ENCODE peak calls at places on chromosomes 13 and 19, in nine cellular contexts. V, T, E, P, W, U, D, F and G are unnamed samples.

GRCh38 chr13:107817652-107818287 is 397.6 kb downstream of the LIG4 start:
- DNase-seq in V (no peak), T (no peak), E (no peak), P (no peak), W (no peak), U (no peak), D (no peak), F (no peak), G (no peak)

GRCh38 chr13:60226507-60226906 is 62.8 kb upstream of the DIAPH3 start:
- DNase-seq in V (peak), T (no peak), E (peak), P (no peak), W (no peak), U (peak), D (no peak), F (peak), G (no peak)

GRCh38 chr19:10587022-10587838 is at the start of gene AP1M2:
- DNase-seq in V (no peak), T (no peak), E (no peak), P (peak), W (no peak), U (peak), D (no peak), F (no peak), G (no peak)

GRCh38 chr19:6216236-6216995 is 63.4 kb downstream of the MLLT1 start:
- DNase-seq in V (no peak), T (no peak), E (no peak), P (no peak), W (no peak), U (no peak), D (no peak), F (no peak), G (no peak)

GRCh38 chr19:850221-850978 is 1.7 kb upstream of the ELANE start:
- DNase-seq in V (peak), T (peak), E (peak), P (peak), W (peak), U (peak), D (no peak), F (no peak), G (no peak)

GRCh38 chr19:47239610-47240296 is 8.8 kb upstream of the BBC3 start:
- DNase-seq in V (peak), T (no peak), E (peak), P (no peak), W (peak), U (peak), D (peak), F (peak), G (peak)

GRCh38 chr13:107373551-107373950 is 805.6 kb upstream of the ARGLU1 start:
- DNase-seq in V (no peak), T (no peak), E (peak), P (no peak), W (no peak), U (no peak), D (no peak), F (no peak), G (no peak)

GRCh38 chr19:47444388-47444821 is 25.1 kb upstream of the MEIS3 start:
- DNase-seq in V (peak), T (no peak), E (no peak), P (no peak), W (no peak), U (no peak), D (no peak), F (peak), G (no peak)

GRCh38 chr19:55153652-55154264 is 3.8 kb downstream of the TNNI3 start:
- DNase-seq in V (no peak), T (no peak), E (no peak), P (no peak), W (no peak), U (no peak), D (no peak), F (no peak), G (no peak)

GRCh38 chr13:71524245-71525002 is 342.6 kb downstream of the DACH1 start:
- DNase-seq in V (no peak), T (no peak), E (peak), P (no peak), W (no peak), U (no peak), D (no peak), F (no peak), G (no peak)

GRCh38 chr19:16978156-16978555 is 48.5 kb downstream of the CPAMD8 start:
- DNase-seq in V (no peak), T (no peak), E (no peak), P (no peak), W (no peak), U (no peak), D (no peak), F (no peak), G (no peak)

GRCh38 chr19:6056801-6057650 is 53.3 kb downstream of the RFX2 start:
- DNase-seq in V (no peak), T (peak), E (peak), P (peak), W (peak), U (peak), D (no peak), F (no peak), G (no peak)

GRCh38 chr13:107993239-107993948 is 221.9 kb downstream of the LIG4 start:
- DNase-seq in V (no peak), T (no peak), E (no peak), P (no peak), W (no peak), U (no peak), D (no peak), F (no peak), G (no peak)

GRCh38 chr19:54792814-54793213 is 10.6 kb upstream of the KIR2DL4 start:
- DNase-seq in V (no peak), T (no peak), E (no peak), P (no peak), W (no peak), U (no peak), D (peak), F (no peak), G (peak)

GRCh38 chr13:40613192-40613818 is 53.1 kb downstream of the FOXO1 start:
- DNase-seq in V (peak), T (no peak), E (no peak), P (peak), W (peak), U (peak), D (peak), F (no peak), G (peak)

GRCh38 chr19:38384209-38385027 is 3.4 kb downstream of the GGN start:
- DNase-seq in V (no peak), T (no peak), E (peak), P (no peak), W (no peak), U (no peak), D (no peak), F (no peak), G (no peak)

GRCh38 chr13:40161008-40161694 is 505.3 kb downstream of the FOXO1 start:
- DNase-seq in V (no peak), T (no peak), E (no peak), P (no peak), W (no peak), U (no peak), D (no peak), F (no peak), G (no peak)

GRCh38 chr13:37681295-37682032 is 82.9 kb upstream of the POSTN start:
- DNase-seq in V (no peak), T (no peak), E (peak), P (no peak), W (no peak), U (no peak), D (no peak), F (no peak), G (no peak)

GRCh38 chr13:21054313-21054712 is 7.1 kb downstream of the LATS2 start:
- DNase-seq in V (no peak), T (no peak), E (no peak), P (no peak), W (no peak), U (no peak), D (no peak), F (no peak), G (no peak)

GRCh38 chr13:77859450-77859849 is 59.2 kb downstream of the EDNRB start:
- DNase-seq in V (no peak), T (no peak), E (peak), P (no peak), W (peak), U (no peak), D (no peak), F (no peak), G (no peak)

GRCh38 chr19:8367327-8368001 is 3.5 kb downstream of the ANGPTL4 start:
- DNase-seq in V (no peak), T (peak), E (peak), P (peak), W (peak), U (peak), D (no peak), F (peak), G (no peak)

GRCh38 chr13:107185889-107186288 is 618.0 kb upstream of the ARGLU1 start:
- DNase-seq in V (no peak), T (no peak), E (peak), P (no peak), W (no peak), U (no peak), D (no peak), F (no peak), G (no peak)

GRCh38 chr13:70568571-70568970 is 460.3 kb upstream of the KLHL1 start:
- DNase-seq in V (no peak), T (no peak), E (peak), P (peak), W (no peak), U (peak), D (peak), F (peak), G (peak)

GRCh38 chr13:88303605-88304004 is 632.4 kb downstream of the SLITRK5 start:
- DNase-seq in V (no peak), T (no peak), E (no peak), P (no peak), W (no peak), U (no peak), D (no peak), F (no peak), G (no peak)

GRCh38 chr13:49629196-49629938 is 1.1 kb downstream of the ARL11 start:
- DNase-seq in V (no peak), T (no peak), E (no peak), P (no peak), W (no peak), U (no peak), D (no peak), F (no peak), G (no peak)

GRCh38 chr13:65724261-65724660 is 1505.9 kb downstream of the PCDH9 start:
- DNase-seq in V (no peak), T (no peak), E (peak), P (no peak), W (no peak), U (no peak), D (no peak), F (no peak), G (no peak)

GRCh38 chr13:113041293-113041690 is 64.3 kb upstream of the F7 start:
- DNase-seq in V (no peak), T (no peak), E (no peak), P (no peak), W (no peak), U (no peak), D (no peak), F (no peak), G (no peak)

GRCh38 chr19:10092648-10093294 is 6.7 kb downstream of the SHFL start:
- DNase-seq in V (no peak), T (no peak), E (no peak), P (no peak), W (no peak), U (no peak), D (no peak), F (no peak), G (no peak)

GRCh38 chr19:41407271-41407670 is 9.7 kb downstream of the BCKDHA start:
- DNase-seq in V (no peak), T (no peak), E (peak), P (no peak), W (peak), U (no peak), D (no peak), F (no peak), G (no peak)

GRCh38 chr13:51562011-51562671 is 22.1 kb upstream of the WDFY2 start:
- DNase-seq in V (peak), T (no peak), E (no peak), P (no peak), W (no peak), U (peak), D (peak), F (no peak), G (peak)

GRCh38 chr13:50892162-50892944 is 17.2 kb upstream of the RNASEH2B start:
- DNase-seq in V (peak), T (no peak), E (no peak), P (no peak), W (no peak), U (peak), D (no peak), F (no peak), G (no peak)

GRCh38 chr13:100668408-100668807 is 6.2 kb downstream of the TMTC4 start:
- DNase-seq in V (no peak), T (no peak), E (peak), P (no peak), W (no peak), U (no peak), D (no peak), F (no peak), G (no peak)

GRCh38 chr19:4007836-4008539 is 452 bp downstream of the PIAS4 start:
- DNase-seq in V (peak), T (no peak), E (peak), P (peak), W (no peak), U (peak), D (no peak), F (peak), G (no peak)

GRCh38 chr13:79799466-79799865 is 318.5 kb downstream of the NDFIP2 start:
- DNase-seq in V (no peak), T (no peak), E (no peak), P (no peak), W (no peak), U (no peak), D (no peak), F (no peak), G (no peak)

GRCh38 chr13:79794936-79795335 is 314.0 kb downstream of the NDFIP2 start:
- DNase-seq in V (no peak), T (no peak), E (no peak), P (no peak), W (no peak), U (no peak), D (no peak), F (no peak), G (no peak)

GRCh38 chr13:79796116-79796515 is 315.2 kb downstream of the NDFIP2 start:
- DNase-seq in V (no peak), T (no peak), E (no peak), P (no peak), W (no peak), U (no peak), D (no peak), F (no peak), G (no peak)

GRCh38 chr13:79802389-79803140 is 321.6 kb downstream of the NDFIP2 start:
- DNase-seq in V (no peak), T (no peak), E (no peak), P (no peak), W (no peak), U (no peak), D (no peak), F (no peak), G (no peak)

GRCh38 chr13:79799049-79799448 is 318.1 kb downstream of the NDFIP2 start:
- DNase-seq in V (no peak), T (no peak), E (no peak), P (no peak), W (no peak), U (no peak), D (no peak), F (no peak), G (no peak)
- TF ChIP-seq CTCF in V (no peak), T (no peak), E (no peak), P (no peak), W (no peak), U (no peak), D (no peak), F (no peak), G (no peak)

GRCh38 chr13:98108330-98108729 is 34.6 kb upstream of the FARP1 start:
- DNase-seq in V (no peak), T (no peak), E (peak), P (no peak), W (no peak), U (no peak), D (no peak), F (no peak), G (no peak)

GRCh38 chr13:98103531-98103930 is 39.4 kb upstream of the FARP1 start:
- DNase-seq in V (no peak), T (no peak), E (no peak), P (no peak), W (no peak), U (no peak), D (no peak), F (no peak), G (no peak)

GRCh38 chr13:98105929-98106336 is 37.0 kb upstream of the FARP1 start:
- DNase-seq in V (no peak), T (peak), E (peak), P (no peak), W (peak), U (peak), D (no peak), F (no peak), G (no peak)

GRCh38 chr13:98099627-98100026 is 43.3 kb upstream of the FARP1 start:
- DNase-seq in V (no peak), T (no peak), E (no peak), P (no peak), W (no peak), U (no peak), D (no peak), F (no peak), G (no peak)

DNA sequence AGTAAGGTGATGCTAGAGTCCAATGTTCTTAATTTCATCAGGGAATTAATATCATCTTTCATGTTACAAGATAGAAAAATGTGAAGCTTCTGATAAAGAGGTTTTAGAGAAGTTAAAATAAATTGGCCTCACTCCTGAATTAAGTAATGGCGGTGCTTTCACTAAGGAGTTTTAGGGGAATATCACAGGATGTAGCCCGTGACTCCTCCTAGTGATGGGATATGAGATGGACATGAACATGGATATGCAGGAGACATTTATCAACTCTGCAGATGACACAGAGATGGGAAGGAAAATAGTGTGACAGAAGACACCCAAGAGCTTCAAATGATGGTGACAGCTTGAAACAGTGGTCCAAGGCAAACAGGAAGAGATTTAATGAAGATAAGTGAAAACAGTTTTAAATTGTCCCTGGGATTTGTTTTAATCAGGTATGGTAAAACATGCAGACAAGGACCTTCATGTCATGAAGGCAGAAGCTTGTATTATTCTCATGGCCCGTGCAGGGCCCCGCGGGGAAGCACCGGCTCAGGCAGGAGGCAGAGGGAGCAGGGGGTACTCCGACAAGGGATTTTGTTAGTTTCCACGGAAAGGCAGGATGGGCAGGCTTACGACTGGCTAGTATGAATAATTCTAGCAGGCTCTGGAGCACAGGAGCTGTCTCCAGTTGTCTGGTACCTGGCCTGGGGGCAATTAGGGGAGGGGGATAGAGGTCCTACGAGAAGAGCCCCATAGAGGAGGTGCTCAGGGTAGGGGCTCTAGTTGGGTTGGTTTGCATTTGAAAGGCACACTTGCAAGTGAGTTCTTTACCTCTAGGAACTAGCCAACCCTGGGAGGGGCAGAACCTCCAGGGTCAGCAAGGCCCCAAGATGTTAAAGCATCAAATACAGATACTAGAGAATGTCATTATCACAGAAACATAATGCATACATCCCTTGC is 38.7 kb upstream of the FARP1 start:
- DNase-seq in V (no peak), T (no peak), E (no peak), P (no peak), W (no peak), U (no peak), D (no peak), F (no peak), G (no peak)
- TF ChIP-seq CTCF in V (no peak), T (no peak), E (peak), P (no peak), W (no peak), U (no peak), D (no peak), F (no peak), G (no peak)

GRCh38 chr19:50980203-50980602 is 3.5 kb downstream of the KLK7 start:
- DNase-seq in V (no peak), T (no peak), E (no peak), P (no peak), W (no peak), U (no peak), D (no peak), F (peak), G (no peak)
- TF ChIP-seq CTCF in V (no peak), T (no peak), E (no peak), P (no peak), W (no peak), U (no peak), D (no peak), F (no peak), G (no peak)

GRCh38 chr19:23436944-23437343 is 41.7 kb upstream of the ZNF91 start:
- DNase-seq in V (peak), T (no peak), E (no peak), P (no peak), W (no peak), U (no peak), D (no peak), F (no peak), G (no peak)
- TF ChIP-seq CTCF in V (no peak), T (no peak), E (peak), P (no peak), W (no peak), U (no peak), D (peak), F (no peak), G (no peak)